ENCODE peak calls at places on chromosomes 12 and 14, in ten cellular contexts. One of them, this sample, is unnamed.

GRCh38 chr14:69713127-69713800 is 53.7 kb upstream of the SRSF5 start:
- DNase-seq in cardiac septum: no peak
- DNase-seq in left ventricle myocardium inferior: no peak
- DNase-seq in T-helper 17 cell: no peak
- DNase-seq in activated T-cell treated with anti-CD3 and anti-CD28 coated beads for 48 hours: no peak
- DNase-seq in stimulated activated CD4-positive, alpha-beta T cell treated with anti-CD3 and anti-CD28 coated beads, Interleukin-1b, Interleukin-23, amount 100 ng/mL, for 4 hours: no peak
- DNase-seq in fibroblast of the aortic adventitia: no peak
- DNase-seq in non-pigmented ciliary epithelial cell: no peak
- DNase-seq in kidney tubule cell: no peak
- DNase-seq in NCI-H460: no peak
- DNase-seq in this sample: no peak

GRCh38 chr14:26841920-26842741 is 244.3 kb upstream of the NOVA1 start:
- DNase-seq in activated T-cell treated with anti-CD3 and anti-CD28 coated beads for 48 hours: no peak
- DNase-seq in left ventricle myocardium inferior: no peak
- DNase-seq in fibroblast of the aortic adventitia: peak
- DNase-seq in non-pigmented ciliary epithelial cell: peak
- DNase-seq in kidney tubule cell: peak
- DNase-seq in stimulated activated CD4-positive, alpha-beta T cell treated with anti-CD3 and anti-CD28 coated beads, Interleukin-1b, Interleukin-23, amount 100 ng/mL, for 4 hours: no peak
- DNase-seq in T-helper 17 cell: no peak
- DNase-seq in NCI-H460: peak
- DNase-seq in cardiac septum: no peak
- DNase-seq in this sample: peak

GRCh38 chr14:102516531-102517411 is 7.2 kb upstream of the ANKRD9 start:
- DNase-seq in cardiac septum: no peak
- DNase-seq in left ventricle myocardium inferior: peak
- DNase-seq in non-pigmented ciliary epithelial cell: no peak
- DNase-seq in kidney tubule cell: peak
- DNase-seq in T-helper 17 cell: peak
- DNase-seq in activated T-cell treated with anti-CD3 and anti-CD28 coated beads for 48 hours: peak
- DNase-seq in stimulated activated CD4-positive, alpha-beta T cell treated with anti-CD3 and anti-CD28 coated beads, Interleukin-1b, Interleukin-23, amount 100 ng/mL, for 4 hours: peak
- DNase-seq in fibroblast of the aortic adventitia: no peak
- DNase-seq in NCI-H460: peak
- DNase-seq in this sample: no peak

GRCh38 chr12:39958377-39958776 is 147.5 kb downstream of the SLC2A13 start:
- DNase-seq in stimulated activated CD4-positive, alpha-beta T cell treated with anti-CD3 and anti-CD28 coated beads, Interleukin-1b, Interleukin-23, amount 100 ng/mL, for 4 hours: no peak
- DNase-seq in left ventricle myocardium inferior: no peak
- DNase-seq in activated T-cell treated with anti-CD3 and anti-CD28 coated beads for 48 hours: no peak
- DNase-seq in T-helper 17 cell: no peak
- DNase-seq in fibroblast of the aortic adventitia: no peak
- DNase-seq in cardiac septum: no peak
- DNase-seq in non-pigmented ciliary epithelial cell: no peak
- DNase-seq in NCI-H460: no peak
- DNase-seq in kidney tubule cell: no peak
- DNase-seq in this sample: no peak

GRCh38 chr14:50608302-50608851 is 48.4 kb downstream of the ATL1 start:
- DNase-seq in NCI-H460: no peak
- DNase-seq in fibroblast of the aortic adventitia: peak
- DNase-seq in left ventricle myocardium inferior: no peak
- DNase-seq in activated T-cell treated with anti-CD3 and anti-CD28 coated beads for 48 hours: no peak
- DNase-seq in cardiac septum: no peak
- DNase-seq in stimulated activated CD4-positive, alpha-beta T cell treated with anti-CD3 and anti-CD28 coated beads, Interleukin-1b, Interleukin-23, amount 100 ng/mL, for 4 hours: no peak
- DNase-seq in T-helper 17 cell: no peak
- DNase-seq in non-pigmented ciliary epithelial cell: no peak
- DNase-seq in kidney tubule cell: no peak
- DNase-seq in this sample: no peak

GRCh38 chr12:47867496-47867941 is 37.3 kb downstream of the VDR start:
- DNase-seq in NCI-H460: no peak
- DNase-seq in T-helper 17 cell: no peak
- DNase-seq in non-pigmented ciliary epithelial cell: peak
- DNase-seq in stimulated activated CD4-positive, alpha-beta T cell treated with anti-CD3 and anti-CD28 coated beads, Interleukin-1b, Interleukin-23, amount 100 ng/mL, for 4 hours: no peak
- DNase-seq in fibroblast of the aortic adventitia: peak
- DNase-seq in cardiac septum: no peak
- DNase-seq in activated T-cell treated with anti-CD3 and anti-CD28 coated beads for 48 hours: peak
- DNase-seq in kidney tubule cell: peak
- DNase-seq in left ventricle myocardium inferior: no peak
- DNase-seq in this sample: peak

GRCh38 chr12:122368361-122369073 is 54.0 kb downstream of the CLIP1 start:
- DNase-seq in kidney tubule cell: peak
- DNase-seq in fibroblast of the aortic adventitia: peak
- DNase-seq in stimulated activated CD4-positive, alpha-beta T cell treated with anti-CD3 and anti-CD28 coated beads, Interleukin-1b, Interleukin-23, amount 100 ng/mL, for 4 hours: no peak
- DNase-seq in activated T-cell treated with anti-CD3 and anti-CD28 coated beads for 48 hours: no peak
- DNase-seq in NCI-H460: peak
- DNase-seq in T-helper 17 cell: no peak
- DNase-seq in cardiac septum: no peak
- DNase-seq in left ventricle myocardium inferior: no peak
- DNase-seq in non-pigmented ciliary epithelial cell: no peak
- DNase-seq in this sample: peak

GRCh38 chr14:52355016-52355430 is 40.9 kb downstream of the PTGER2 start:
- DNase-seq in non-pigmented ciliary epithelial cell: peak
- DNase-seq in NCI-H460: peak
- DNase-seq in T-helper 17 cell: no peak
- DNase-seq in activated T-cell treated with anti-CD3 and anti-CD28 coated beads for 48 hours: no peak
- DNase-seq in stimulated activated CD4-positive, alpha-beta T cell treated with anti-CD3 and anti-CD28 coated beads, Interleukin-1b, Interleukin-23, amount 100 ng/mL, for 4 hours: no peak
- DNase-seq in kidney tubule cell: peak
- DNase-seq in cardiac septum: no peak
- DNase-seq in fibroblast of the aortic adventitia: peak
- DNase-seq in left ventricle myocardium inferior: no peak
- DNase-seq in this sample: peak

GRCh38 chr14:105325716-105326567 is 11.4 kb downstream of the PACS2 start:
- DNase-seq in cardiac septum: no peak
- DNase-seq in activated T-cell treated with anti-CD3 and anti-CD28 coated beads for 48 hours: no peak
- DNase-seq in fibroblast of the aortic adventitia: no peak
- DNase-seq in NCI-H460: no peak
- DNase-seq in left ventricle myocardium inferior: no peak
- DNase-seq in kidney tubule cell: no peak
- DNase-seq in T-helper 17 cell: no peak
- DNase-seq in non-pigmented ciliary epithelial cell: no peak
- DNase-seq in stimulated activated CD4-positive, alpha-beta T cell treated with anti-CD3 and anti-CD28 coated beads, Interleukin-1b, Interleukin-23, amount 100 ng/mL, for 4 hours: no peak
- DNase-seq in this sample: no peak

GRCh38 chr12:62466596-62467411 is at the start of gene MON2:
- DNase-seq in left ventricle myocardium inferior: peak
- DNase-seq in NCI-H460: peak
- DNase-seq in non-pigmented ciliary epithelial cell: peak
- DNase-seq in fibroblast of the aortic adventitia: peak
- DNase-seq in kidney tubule cell: peak
- DNase-seq in cardiac septum: peak
- DNase-seq in stimulated activated CD4-positive, alpha-beta T cell treated with anti-CD3 and anti-CD28 coated beads, Interleukin-1b, Interleukin-23, amount 100 ng/mL, for 4 hours: peak
- DNase-seq in T-helper 17 cell: peak
- DNase-seq in activated T-cell treated with anti-CD3 and anti-CD28 coated beads for 48 hours: peak
- DNase-seq in this sample: peak

GRCh38 chr12:101671157-101671791 is 26.2 kb upstream of the CHPT1 start:
- DNase-seq in non-pigmented ciliary epithelial cell: no peak
- DNase-seq in kidney tubule cell: peak
- DNase-seq in stimulated activated CD4-positive, alpha-beta T cell treated with anti-CD3 and anti-CD28 coated beads, Interleukin-1b, Interleukin-23, amount 100 ng/mL, for 4 hours: no peak
- DNase-seq in left ventricle myocardium inferior: peak
- DNase-seq in activated T-cell treated with anti-CD3 and anti-CD28 coated beads for 48 hours: no peak
- DNase-seq in cardiac septum: peak
- DNase-seq in T-helper 17 cell: no peak
- DNase-seq in NCI-H460: no peak
- DNase-seq in fibroblast of the aortic adventitia: no peak
- DNase-seq in this sample: no peak

GRCh38 chr14:22545842-22546721 is 42.9 kb downstream of the DAD1 start:
- DNase-seq in fibroblast of the aortic adventitia: peak
- DNase-seq in stimulated activated CD4-positive, alpha-beta T cell treated with anti-CD3 and anti-CD28 coated beads, Interleukin-1b, Interleukin-23, amount 100 ng/mL, for 4 hours: no peak
- DNase-seq in non-pigmented ciliary epithelial cell: no peak
- DNase-seq in activated T-cell treated with anti-CD3 and anti-CD28 coated beads for 48 hours: no peak
- DNase-seq in cardiac septum: no peak
- DNase-seq in T-helper 17 cell: peak
- DNase-seq in left ventricle myocardium inferior: no peak
- DNase-seq in NCI-H460: no peak
- DNase-seq in kidney tubule cell: peak
- DNase-seq in this sample: peak

GRCh38 chr12:80769553-80770140 is 52.9 kb downstream of the MYF5 start:
- DNase-seq in fibroblast of the aortic adventitia: no peak
- DNase-seq in cardiac septum: no peak
- DNase-seq in T-helper 17 cell: no peak
- DNase-seq in non-pigmented ciliary epithelial cell: no peak
- DNase-seq in kidney tubule cell: no peak
- DNase-seq in left ventricle myocardium inferior: no peak
- DNase-seq in activated T-cell treated with anti-CD3 and anti-CD28 coated beads for 48 hours: no peak
- DNase-seq in NCI-H460: no peak
- DNase-seq in stimulated activated CD4-positive, alpha-beta T cell treated with anti-CD3 and anti-CD28 coated beads, Interleukin-1b, Interleukin-23, amount 100 ng/mL, for 4 hours: no peak
- DNase-seq in this sample: no peak

GRCh38 chr14:70735043-70735442 is 74.3 kb downstream of the MAP3K9 start:
- DNase-seq in T-helper 17 cell: no peak
- DNase-seq in fibroblast of the aortic adventitia: no peak
- DNase-seq in left ventricle myocardium inferior: no peak
- DNase-seq in NCI-H460: no peak
- DNase-seq in activated T-cell treated with anti-CD3 and anti-CD28 coated beads for 48 hours: no peak
- DNase-seq in cardiac septum: no peak
- DNase-seq in stimulated activated CD4-positive, alpha-beta T cell treated with anti-CD3 and anti-CD28 coated beads, Interleukin-1b, Interleukin-23, amount 100 ng/mL, for 4 hours: no peak
- DNase-seq in non-pigmented ciliary epithelial cell: no peak
- DNase-seq in kidney tubule cell: no peak
- DNase-seq in this sample: no peak

GRCh38 chr12:45674181-45674580 is 55.3 kb upstream of the ARID2 start:
- DNase-seq in T-helper 17 cell: no peak
- DNase-seq in kidney tubule cell: no peak
- DNase-seq in non-pigmented ciliary epithelial cell: no peak
- DNase-seq in activated T-cell treated with anti-CD3 and anti-CD28 coated beads for 48 hours: no peak
- DNase-seq in left ventricle myocardium inferior: no peak
- DNase-seq in fibroblast of the aortic adventitia: no peak
- DNase-seq in NCI-H460: no peak
- DNase-seq in stimulated activated CD4-positive, alpha-beta T cell treated with anti-CD3 and anti-CD28 coated beads, Interleukin-1b, Interleukin-23, amount 100 ng/mL, for 4 hours: no peak
- DNase-seq in cardiac septum: no peak
- DNase-seq in this sample: no peak

GRCh38 chr12:92927436-92928116 is 1.5 kb downstream of the EEA1 start:
- DNase-seq in cardiac septum: no peak
- DNase-seq in activated T-cell treated with anti-CD3 and anti-CD28 coated beads for 48 hours: no peak
- DNase-seq in kidney tubule cell: peak
- DNase-seq in fibroblast of the aortic adventitia: peak
- DNase-seq in non-pigmented ciliary epithelial cell: no peak
- DNase-seq in NCI-H460: peak
- DNase-seq in left ventricle myocardium inferior: no peak
- DNase-seq in T-helper 17 cell: no peak
- DNase-seq in stimulated activated CD4-positive, alpha-beta T cell treated with anti-CD3 and anti-CD28 coated beads, Interleukin-1b, Interleukin-23, amount 100 ng/mL, for 4 hours: no peak
- DNase-seq in this sample: no peak

GRCh38 chr12:132124766-132125425 is 19.2 kb downstream of the DDX51 start:
- DNase-seq in activated T-cell treated with anti-CD3 and anti-CD28 coated beads for 48 hours: no peak
- DNase-seq in fibroblast of the aortic adventitia: no peak
- DNase-seq in T-helper 17 cell: no peak
- DNase-seq in kidney tubule cell: no peak
- DNase-seq in left ventricle myocardium inferior: no peak
- DNase-seq in stimulated activated CD4-positive, alpha-beta T cell treated with anti-CD3 and anti-CD28 coated beads, Interleukin-1b, Interleukin-23, amount 100 ng/mL, for 4 hours: no peak
- DNase-seq in cardiac septum: no peak
- DNase-seq in non-pigmented ciliary epithelial cell: no peak
- DNase-seq in NCI-H460: no peak
- DNase-seq in this sample: no peak

This sample was measured in BJ.